ENCODE peak calls at places on chromosome 6, in five cellular contexts. G is RWPE2, T is body of pancreas, L is psoas muscle, J is cardiac muscle cell. U is an unnamed sample. For H3K4me1, the result is how much of the 10 kb centered on the place peaks cover.

GRCh38 chr6:53979468-53980067 is 131.7 kb upstream of the MLIP start:
- DNase-seq in G (no peak), L (no peak), T (no peak), J (peak), U (no peak)

GRCh38 chr6:45454008-45454911 is 76.5 kb upstream of the SUPT3H start:
- DNase-seq in G (no peak), L (no peak), T (no peak), J (no peak), U (no peak)

GRCh38 chr6:110590821-110591351 is 114.5 kb upstream of the SLC22A16 start:
- DNase-seq in L (no peak), G (no peak), T (no peak), J (no peak), U (no peak)

GRCh38 chr6:169648617-169649016 is 53.2 kb downstream of the WDR27 start:
- DNase-seq in J (no peak), G (no peak), T (no peak), L (no peak), U (no peak)

GRCh38 chr6:133715270-133715669 is 173.6 kb upstream of the TCF21 start:
- DNase-seq in J (no peak), T (no peak), L (no peak), G (no peak), U (no peak)

GRCh38 chr6:127102299-127102698 is 16.2 kb upstream of the RSPO3 start:
- DNase-seq in G (no peak), L (no peak), J (no peak), T (no peak), U (no peak)

GRCh38 chr6:52362443-52363221 is 681 bp downstream of the PAQR8 start:
- DNase-seq in G (peak), T (peak), L (peak), J (peak), U (no peak)

GRCh38 chr6:111727041-111727440 is 121.4 kb upstream of the TRAF3IP2 start:
- DNase-seq in G (no peak), L (no peak), T (no peak), J (no peak), U (no peak)

GRCh38 chr6:1547785-1548184 is 61.9 kb upstream of the FOXC1 start:
- DNase-seq in L (no peak), J (no peak), T (no peak), G (no peak), U (no peak)

GRCh38 chr6:131065112-131065823 is 2.2 kb upstream of the EPB41L2 start:
- DNase-seq in J (no peak), G (no peak), L (no peak), T (no peak), U (no peak)

GRCh38 chr6:17281100-17281496 is at the start of gene RBM24:
- DNase-seq in T (peak), J (peak), G (no peak), L (peak), U (no peak)

GRCh38 chr6:127022297-127022696 is 96.2 kb upstream of the RSPO3 start:
- DNase-seq in T (peak), J (no peak), G (no peak), L (no peak), U (no peak)

GRCh38 chr6:10518461-10519216 is 2.5 kb upstream of the GCNT2 start:
- DNase-seq in J (no peak), T (no peak), L (no peak), G (no peak), U (no peak)

GRCh38 chr6:33789550-33789895 is 593 bp upstream of the LEMD2 start:
- DNase-seq in G (no peak), T (no peak), J (no peak), L (no peak), U (no peak)

GRCh38 chr6:156881687-156882629 is 104.8 kb downstream of the ARID1B start:
- DNase-seq in J (no peak), G (no peak), L (no peak), T (no peak), U (no peak)

GRCh38 chr6:124073820-124074587 is 270.3 kb downstream of the NKAIN2 start:
- DNase-seq in J (no peak), G (no peak), T (no peak), L (no peak), U (no peak)

GRCh38 chr6:38169826-38170526 is 350.4 kb downstream of the ZFAND3 start:
- DNase-seq in G (no peak), J (no peak), T (no peak), L (no peak), U (no peak)

GRCh38 chr6:130796313-130796905 is 30.8 kb upstream of the SMLR1 start:
- DNase-seq in J (no peak), L (no peak), T (no peak), G (no peak), U (no peak)

GRCh38 chr6:9412951-9413559 is 977.7 kb upstream of the SLC35B3 start:
- DNase-seq in G (no peak), T (peak), L (peak), J (peak), U (no peak)

GRCh38 chr6:26268659-26269402 is 96.2 kb upstream of the BTN3A2 start:
- DNase-seq in J (no peak), T (no peak), G (peak), L (no peak), U (no peak)

GRCh38 chr6:18823782-18824386 is 436.7 kb downstream of the RNF144B start:
- DNase-seq in L (no peak), T (no peak), J (peak), G (no peak), U (no peak)

GRCh38 chr6:107715523-107716321 is 108.4 kb downstream of the SCML4 start:
- DNase-seq in T (no peak), L (no peak), J (no peak), G (no peak), U (no peak)

GRCh38 chr6:2396856-2397640 is 151.6 kb upstream of the GMDS start:
- DNase-seq in L (no peak), T (no peak), J (no peak), G (no peak), U (peak)

GRCh38 chr6:11919771-11920440 is 92.2 kb upstream of the HIVEP1 start:
- DNase-seq in T (no peak), J (no peak), L (no peak), G (no peak), U (no peak)

GRCh38 chr6:128057541-128058335 is 156.9 kb upstream of the THEMIS start:
- DNase-seq in T (no peak), J (no peak), G (no peak), L (no peak), U (no peak)

GRCh38 chr6:51049983-51050877 is 231.6 kb downstream of the TFAP2B start:
- DNase-seq in G (no peak), J (no peak), T (no peak), L (no peak), U (no peak)

GRCh38 chr6:151054304-151054703 is 185.5 kb upstream of the AKAP12 start:
- DNase-seq in J (peak), L (no peak), T (no peak), G (no peak), U (peak)
- H3K27ac ChIP-seq in J (peak), L (no peak), T (no peak), G (no peak), U (peak)

DNA sequence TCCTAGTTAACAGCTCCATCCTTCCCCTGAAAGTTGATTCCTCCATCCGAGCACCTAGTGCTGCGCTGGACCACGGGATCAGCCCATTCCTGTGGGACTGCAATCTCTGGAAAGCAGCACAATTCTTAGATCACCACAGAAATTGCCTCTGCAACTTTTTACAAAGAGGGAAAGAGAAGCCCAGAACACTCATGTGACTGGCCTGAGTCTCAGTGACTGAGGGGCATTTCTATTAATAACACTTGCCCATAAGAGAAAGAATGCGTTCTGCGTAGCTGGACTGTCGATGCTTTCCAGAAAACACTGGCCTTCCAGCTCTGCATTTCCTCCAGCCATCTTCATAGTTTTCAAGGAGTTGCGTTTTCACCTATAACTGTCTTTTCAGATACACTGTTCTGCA is 18.3 kb downstream of the MPC1 start:
- DNase-seq in G (no peak), J (peak), T (no peak), L (no peak), U (no peak)
- H3K4me1 ChIP-seq in G (under half), J (under half), T (under half), L (half or more), U (under half)

DNA sequence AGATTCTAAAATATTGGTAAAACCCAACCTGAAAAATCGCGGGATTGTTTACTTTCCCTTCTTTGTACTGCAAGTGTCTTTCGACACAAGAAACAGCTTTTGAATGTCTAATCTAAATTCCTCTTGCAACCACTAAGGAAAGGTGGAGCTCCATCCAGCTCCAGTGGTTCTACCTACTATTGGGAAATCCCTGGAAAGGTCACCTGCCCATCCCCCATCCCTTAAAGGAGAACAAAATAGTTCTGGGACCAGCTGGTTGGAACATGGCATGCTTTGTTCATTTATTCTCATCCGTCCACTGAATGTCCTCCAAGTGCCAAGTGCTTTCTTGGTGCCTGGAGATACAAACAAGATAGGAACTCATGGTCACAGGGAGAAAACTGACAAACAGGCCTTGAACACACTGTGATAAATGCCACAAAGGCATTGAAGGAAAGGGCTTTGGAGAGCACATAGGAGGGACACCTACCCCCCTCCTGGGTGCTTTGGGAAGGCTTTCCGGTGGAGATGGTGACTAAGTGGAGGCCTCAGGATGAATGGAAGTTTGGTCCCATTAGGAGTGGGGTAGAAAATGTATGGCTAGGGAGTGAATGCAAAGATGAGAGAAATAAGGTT is 2.3 kb upstream of the CITED2 start:
- DNase-seq in L (peak), T (peak), G (no peak), J (peak), U (peak)
- H3K4me3 ChIP-seq in L (peak), T (peak), G (peak), J (peak), U (peak)

DNA sequence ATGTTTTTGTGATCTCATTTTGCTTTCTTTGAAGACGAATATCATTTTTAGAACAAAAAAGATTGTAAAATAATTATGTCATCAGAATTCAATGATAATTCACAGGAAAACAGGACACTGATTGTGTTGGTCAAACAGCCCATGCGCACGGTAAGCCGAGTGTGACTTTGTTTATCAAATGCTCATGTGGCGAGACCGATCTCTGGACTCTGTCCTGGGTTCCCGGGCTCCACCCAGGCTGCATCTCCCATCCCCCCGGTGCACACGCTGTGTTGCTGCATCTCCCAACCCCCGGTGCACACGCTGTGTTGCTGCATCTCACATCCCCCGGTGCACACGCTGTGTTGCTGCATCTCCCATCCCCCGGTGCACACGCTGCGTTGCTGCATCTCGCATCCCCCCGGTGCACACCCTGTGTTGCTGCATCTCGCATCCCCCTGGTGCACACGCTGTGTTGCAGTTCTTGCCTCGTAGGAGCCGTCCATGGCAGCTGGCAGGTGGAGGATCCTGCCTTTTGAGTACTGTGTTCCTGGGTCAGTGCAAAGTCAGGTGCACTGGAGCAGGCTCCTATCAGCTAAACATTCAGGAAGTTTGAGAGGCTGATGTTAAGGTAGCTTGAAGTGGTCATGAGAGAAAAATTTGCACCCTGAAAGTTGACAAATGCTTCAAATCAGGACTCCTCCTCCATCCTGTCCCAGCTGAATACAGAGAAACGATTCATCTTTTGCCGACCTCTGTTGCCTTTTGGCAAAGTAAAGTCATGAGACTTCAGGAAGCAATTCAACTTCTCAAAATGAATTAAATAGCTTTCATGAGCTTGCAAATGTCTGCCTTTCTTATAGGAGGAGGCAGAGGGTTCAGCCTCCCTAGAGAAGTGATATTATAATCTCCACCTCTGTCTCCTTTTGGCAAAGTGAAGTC is 77.1 kb upstream of the FRMD1 start:
- DNase-seq in G (no peak), J (no peak), L (no peak), T (no peak), U (peak)
- H3K27ac ChIP-seq in G (no peak), J (no peak), L (no peak), T (no peak), U (no peak)

GRCh38 chr6:36958775-36959554 is 4.4 kb downstream of the PI16 start:
- DNase-seq in T (no peak), G (no peak), J (no peak), L (no peak), U (no peak)
- H3K4me1 ChIP-seq in T (under half), G (under half), J (under half), L (under half), U (under half)

DNA sequence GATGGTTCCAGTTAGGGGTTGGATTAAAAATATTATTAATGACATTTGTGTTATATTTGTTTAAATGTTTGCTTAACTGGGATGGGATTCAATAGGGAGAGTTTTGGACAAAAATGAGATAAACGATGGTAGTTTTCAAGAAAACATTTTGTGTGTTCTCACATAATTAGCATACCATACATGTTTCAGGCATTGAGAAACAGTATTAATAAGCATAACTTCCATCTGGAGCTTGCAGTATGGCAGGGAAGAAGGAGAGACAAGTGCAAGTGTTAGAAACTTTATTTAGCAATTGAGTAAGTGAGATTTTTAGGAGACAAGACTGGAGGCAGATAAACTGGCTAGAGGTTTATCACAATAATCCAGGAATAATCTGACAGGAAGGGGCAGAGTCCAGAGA is 72.8 kb upstream of the PTCHD4 start:
- DNase-seq in T (no peak), G (no peak), J (no peak), L (no peak), U (no peak)
- H3K4me3 ChIP-seq in T (no peak), G (no peak), J (no peak), L (no peak), U (no peak)

DNA sequence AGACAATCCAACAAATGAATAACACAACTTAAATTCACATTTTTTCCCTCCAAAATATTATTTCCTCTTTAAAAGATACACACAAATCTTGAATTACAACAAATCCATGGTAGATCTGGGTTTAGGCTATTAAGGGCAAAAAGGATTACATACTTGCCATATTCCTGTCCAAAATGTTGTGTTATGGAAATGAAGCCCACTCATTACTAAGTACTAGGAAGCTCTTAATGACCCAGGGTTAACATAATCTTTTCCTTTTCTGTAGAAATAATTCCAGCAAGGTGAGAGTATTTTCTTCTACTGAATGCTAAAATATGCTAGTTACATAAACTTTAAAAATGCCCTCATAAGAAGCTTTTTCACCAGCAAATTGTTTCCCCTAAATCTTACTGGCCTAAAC is 1.6 kb downstream of the SHPRH start:
- DNase-seq in L (no peak), J (no peak), T (no peak), G (no peak), U (no peak)
- H3K27ac ChIP-seq in L (no peak), J (peak), T (no peak), G (no peak), U (peak)

U was measured in right atrium auricular region.